ENCODE peak calls at places on chromosomes 1 and 21, in five cellular contexts. One of them, this sample, is unnamed. For H3K9me2 and H3K27me3, the result is how much of the 10 kb centered on the place peaks cover.

GRCh38 chr1:24126023-24126671 is 14.2 kb upstream of the MYOM3 start:
- DNase-seq in HCT116: no peak
- DNase-seq in GM23248: peak
- DNase-seq in MM.1S: no peak
- DNase-seq in PC-9: no peak
- DNase-seq in this sample: no peak

GRCh38 chr1:7358346-7358745 is 412.8 kb upstream of the VAMP3 start:
- DNase-seq in HCT116: no peak
- DNase-seq in GM23248: no peak
- DNase-seq in MM.1S: no peak
- DNase-seq in PC-9: no peak
- DNase-seq in this sample: no peak

GRCh38 chr1:33332357-33332789 is 11.5 kb upstream of the A3GALT2 start:
- DNase-seq in HCT116: no peak
- DNase-seq in GM23248: peak
- DNase-seq in MM.1S: no peak
- DNase-seq in PC-9: no peak
- DNase-seq in this sample: no peak

GRCh38 chr1:22829001-22829989 is 118.7 kb downstream of the EPHB2 start:
- DNase-seq in HCT116: no peak
- DNase-seq in GM23248: peak
- DNase-seq in MM.1S: no peak
- DNase-seq in PC-9: peak
- DNase-seq in this sample: no peak

GRCh38 chr1:166869318-166870099 is 6.6 kb downstream of the TADA1 start:
- DNase-seq in HCT116: no peak
- DNase-seq in GM23248: no peak
- DNase-seq in MM.1S: peak
- DNase-seq in PC-9: no peak
- DNase-seq in this sample: no peak

GRCh38 chr1:3780901-3781300 is 8.4 kb downstream of the SMIM1 start:
- DNase-seq in HCT116: no peak
- DNase-seq in GM23248: no peak
- DNase-seq in MM.1S: no peak
- DNase-seq in PC-9: no peak
- DNase-seq in this sample: no peak

GRCh38 chr21:34835526-34835925 is 166.7 kb downstream of the CLIC6 start:
- DNase-seq in HCT116: no peak
- DNase-seq in GM23248: peak
- DNase-seq in MM.1S: no peak
- DNase-seq in PC-9: no peak
- DNase-seq in this sample: no peak

GRCh38 chr1:156726549-156727226 is 1.6 kb upstream of the METTL25B start:
- DNase-seq in HCT116: peak
- DNase-seq in GM23248: peak
- DNase-seq in MM.1S: peak
- DNase-seq in PC-9: peak
- DNase-seq in this sample: peak

GRCh38 chr1:8090241-8090702 is 64.2 kb upstream of the ERRFI1 start:
- DNase-seq in HCT116: no peak
- DNase-seq in GM23248: peak
- DNase-seq in MM.1S: no peak
- DNase-seq in PC-9: no peak
- DNase-seq in this sample: no peak

DNA sequence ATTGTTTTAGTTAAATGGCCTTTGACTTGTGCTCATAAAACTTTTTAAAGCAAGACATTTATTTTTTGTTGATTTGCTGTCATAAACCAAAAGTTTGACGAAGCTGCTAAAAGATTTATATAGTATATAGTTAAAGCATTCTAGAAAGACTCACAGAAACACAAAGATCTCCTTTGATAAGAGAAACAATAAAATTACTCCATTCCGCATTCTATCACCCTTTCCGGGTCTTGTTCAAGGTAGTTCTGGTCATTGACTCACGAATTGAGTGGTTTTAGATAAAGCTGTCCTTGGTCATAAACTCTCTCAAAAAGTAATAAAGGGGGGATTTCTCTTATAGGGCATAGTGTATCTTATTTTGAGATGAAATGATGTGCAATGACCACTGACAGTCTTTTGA is 1010.5 kb upstream of the NCAM2 start:
- DNase-seq in HCT116: no peak
- DNase-seq in GM23248: no peak
- DNase-seq in MM.1S: no peak
- DNase-seq in PC-9: no peak
- DNase-seq in this sample: no peak
- H3K9me2 ChIP-seq in HCT116: under half
- H3K9me2 ChIP-seq in GM23248: under half
- H3K9me2 ChIP-seq in MM.1S: under half
- H3K9me2 ChIP-seq in PC-9: under half
- H3K9me2 ChIP-seq in this sample: under half

GRCh38 chr1:53736290-53736689 is 2.7 kb downstream of the GLIS1 start:
- DNase-seq in HCT116: no peak
- DNase-seq in GM23248: no peak
- DNase-seq in MM.1S: no peak
- DNase-seq in PC-9: no peak
- DNase-seq in this sample: no peak

GRCh38 chr1:53733975-53734649 is 4.9 kb downstream of the GLIS1 start:
- DNase-seq in HCT116: no peak
- DNase-seq in GM23248: peak
- DNase-seq in MM.1S: no peak
- DNase-seq in PC-9: no peak
- DNase-seq in this sample: no peak

GRCh38 chr1:53735681-53736080 is 3.3 kb downstream of the GLIS1 start:
- DNase-seq in HCT116: no peak
- DNase-seq in GM23248: no peak
- DNase-seq in MM.1S: peak
- DNase-seq in PC-9: no peak
- DNase-seq in this sample: no peak

GRCh38 chr1:53734650-53735211 is 4.2 kb downstream of the GLIS1 start:
- DNase-seq in HCT116: no peak
- DNase-seq in GM23248: peak
- DNase-seq in MM.1S: peak
- DNase-seq in PC-9: no peak
- DNase-seq in this sample: no peak

DNA sequence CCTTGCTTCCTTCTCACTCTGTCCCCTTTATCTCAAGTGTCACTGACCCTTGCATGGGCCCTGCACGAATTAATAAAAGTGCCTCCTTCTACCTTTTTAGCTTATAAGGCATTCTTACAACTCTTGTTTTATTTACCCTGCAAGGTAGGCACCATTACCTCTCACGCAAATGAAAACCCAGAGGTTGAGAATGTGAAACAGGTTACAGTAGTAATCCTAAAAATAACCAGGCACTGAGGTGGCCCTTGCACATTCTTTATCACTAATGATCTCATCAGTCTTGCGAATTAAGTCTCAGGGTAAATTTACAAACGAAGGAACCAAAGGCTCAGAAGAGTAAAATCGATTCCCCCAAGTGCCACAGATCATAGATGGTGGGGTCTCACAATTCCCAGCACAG is 3.7 kb downstream of the GLIS1 start:
- DNase-seq in HCT116: no peak
- DNase-seq in GM23248: no peak
- DNase-seq in MM.1S: peak
- DNase-seq in PC-9: no peak
- DNase-seq in this sample: no peak
- H3K27me3 ChIP-seq in HCT116: under half
- H3K27me3 ChIP-seq in GM23248: under half
- H3K27me3 ChIP-seq in MM.1S: under half
- H3K27me3 ChIP-seq in PC-9: half or more
- H3K27me3 ChIP-seq in this sample: under half

GRCh38 chr1:181608951-181609350 is 125.6 kb downstream of the CACNA1E start:
- DNase-seq in HCT116: no peak
- DNase-seq in GM23248: no peak
- DNase-seq in MM.1S: no peak
- DNase-seq in PC-9: no peak
- DNase-seq in this sample: no peak

GRCh38 chr1:181603735-181604410 is 120.6 kb downstream of the CACNA1E start:
- DNase-seq in HCT116: no peak
- DNase-seq in GM23248: no peak
- DNase-seq in MM.1S: no peak
- DNase-seq in PC-9: no peak
- DNase-seq in this sample: no peak

GRCh38 chr1:181604482-181604881 is 121.2 kb downstream of the CACNA1E start:
- DNase-seq in HCT116: no peak
- DNase-seq in GM23248: no peak
- DNase-seq in MM.1S: no peak
- DNase-seq in PC-9: no peak
- DNase-seq in this sample: no peak

GRCh38 chr1:181608386-181608785 is 125.1 kb downstream of the CACNA1E start:
- DNase-seq in HCT116: no peak
- DNase-seq in GM23248: no peak
- DNase-seq in MM.1S: no peak
- DNase-seq in PC-9: no peak
- DNase-seq in this sample: no peak

GRCh38 chr1:181607524-181607923 is 124.2 kb downstream of the CACNA1E start:
- DNase-seq in HCT116: no peak
- DNase-seq in GM23248: no peak
- DNase-seq in MM.1S: no peak
- DNase-seq in PC-9: no peak
- DNase-seq in this sample: no peak
- H3K9me2 ChIP-seq in HCT116: under half
- H3K9me2 ChIP-seq in GM23248: under half
- H3K9me2 ChIP-seq in MM.1S: under half
- H3K9me2 ChIP-seq in PC-9: under half
- H3K9me2 ChIP-seq in this sample: under half

DNA sequence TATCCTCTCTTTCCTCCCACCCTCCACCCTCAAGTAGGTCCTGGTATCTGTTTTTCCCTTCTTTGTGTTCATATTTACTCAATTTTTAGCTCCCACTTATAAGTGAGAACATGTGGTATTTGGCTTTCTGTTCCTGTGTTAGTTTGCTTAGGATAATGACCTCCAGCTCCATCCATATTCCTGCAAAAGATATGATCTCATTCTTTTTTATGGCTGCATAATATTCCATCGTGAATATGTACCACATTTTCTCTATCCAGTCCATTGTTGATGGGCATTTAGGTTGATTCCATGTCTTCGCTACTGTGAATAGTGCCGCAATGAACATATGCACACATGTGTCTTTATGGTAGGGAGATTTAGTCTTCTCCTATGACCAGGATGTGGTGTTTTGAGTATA is 14.5 kb downstream of the OLIG2 start:
- DNase-seq in HCT116: no peak
- DNase-seq in GM23248: no peak
- DNase-seq in MM.1S: no peak
- DNase-seq in PC-9: no peak
- DNase-seq in this sample: no peak
- H3K27me3 ChIP-seq in HCT116: under half
- H3K27me3 ChIP-seq in GM23248: under half
- H3K27me3 ChIP-seq in MM.1S: under half
- H3K27me3 ChIP-seq in PC-9: under half
- H3K27me3 ChIP-seq in this sample: under half

GRCh38 chr1:114040273-114041043 is 61.2 kb downstream of the OLFML3 start:
- DNase-seq in HCT116: no peak
- DNase-seq in GM23248: peak
- DNase-seq in MM.1S: no peak
- DNase-seq in PC-9: no peak
- DNase-seq in this sample: no peak

GRCh38 chr1:114037503-114037890 is 58.2 kb downstream of the OLFML3 start:
- DNase-seq in HCT116: no peak
- DNase-seq in GM23248: no peak
- DNase-seq in MM.1S: no peak
- DNase-seq in PC-9: no peak
- DNase-seq in this sample: no peak

GRCh38 chr1:114037952-114038867 is 58.9 kb downstream of the OLFML3 start:
- DNase-seq in HCT116: no peak
- DNase-seq in GM23248: no peak
- DNase-seq in MM.1S: no peak
- DNase-seq in PC-9: no peak
- DNase-seq in this sample: no peak

DNA sequence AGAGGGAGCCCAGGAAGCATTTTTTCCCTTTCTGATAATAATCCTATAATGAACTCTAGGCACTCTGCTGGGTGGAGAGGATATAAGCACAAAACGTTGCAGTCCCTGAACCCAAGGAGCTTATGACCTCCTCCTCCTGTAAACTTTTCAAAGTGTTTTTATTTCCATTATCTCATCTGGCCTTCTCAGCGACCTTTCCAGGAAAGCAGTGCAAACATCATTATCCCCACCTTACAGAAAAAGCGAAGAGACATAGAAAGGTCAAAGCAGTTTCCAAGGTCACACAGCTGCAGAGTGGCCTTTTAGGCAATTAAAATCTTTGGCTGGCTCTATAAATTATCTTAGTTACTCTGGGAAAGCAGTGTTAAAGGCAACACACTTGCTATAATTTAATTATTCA is 63.8 kb downstream of the OLFML3 start:
- DNase-seq in HCT116: no peak
- DNase-seq in GM23248: no peak
- DNase-seq in MM.1S: no peak
- DNase-seq in PC-9: no peak
- DNase-seq in this sample: no peak
- H3K9me2 ChIP-seq in HCT116: under half
- H3K9me2 ChIP-seq in GM23248: under half
- H3K9me2 ChIP-seq in MM.1S: under half
- H3K9me2 ChIP-seq in PC-9: under half
- H3K9me2 ChIP-seq in this sample: under half

DNA sequence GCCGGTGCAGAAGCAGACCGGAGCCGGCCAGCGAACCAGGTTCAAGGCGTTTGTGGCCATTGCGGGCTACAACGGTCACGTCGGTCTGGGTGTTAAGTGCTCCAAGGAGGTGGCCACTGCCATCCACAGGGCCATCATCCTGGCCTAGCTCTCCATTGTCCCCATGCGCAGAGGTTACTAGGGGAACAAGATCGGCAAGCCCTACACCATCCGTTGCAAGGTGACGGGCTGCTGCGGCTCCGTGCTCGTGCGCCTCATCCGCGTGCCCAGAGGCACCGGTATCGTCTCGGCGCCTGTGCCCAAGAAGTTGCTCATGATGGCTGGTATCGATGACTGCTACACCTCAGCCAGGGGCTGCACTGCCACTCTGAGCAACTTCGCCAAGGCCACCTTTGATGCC is 38.1 kb downstream of the LRRC52 start:
- DNase-seq in HCT116: no peak
- DNase-seq in GM23248: no peak
- DNase-seq in MM.1S: no peak
- DNase-seq in PC-9: no peak
- DNase-seq in this sample: no peak
- H3K27me3 ChIP-seq in HCT116: under half
- H3K27me3 ChIP-seq in GM23248: under half
- H3K27me3 ChIP-seq in MM.1S: under half
- H3K27me3 ChIP-seq in PC-9: under half
- H3K27me3 ChIP-seq in this sample: under half

DNA sequence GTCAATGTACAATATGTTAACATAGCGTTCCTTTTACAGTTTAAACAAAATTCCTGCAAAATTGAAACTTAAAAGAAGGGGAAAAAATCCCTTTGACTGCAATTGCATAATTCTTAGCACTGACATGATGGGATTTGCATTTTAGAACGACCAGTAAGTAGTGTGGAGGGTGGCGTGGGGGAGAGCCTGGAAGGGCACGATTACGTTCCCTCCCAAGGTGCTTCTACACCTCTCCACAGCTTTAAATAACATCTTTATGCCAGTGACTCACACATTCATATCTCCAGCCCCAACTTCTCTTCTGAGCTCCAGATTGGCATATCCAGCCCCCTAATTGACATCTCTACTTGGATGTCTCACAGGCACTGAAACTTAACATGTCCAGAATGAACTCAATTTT is 64.3 kb downstream of the OLFML3 start:
- DNase-seq in HCT116: no peak
- DNase-seq in GM23248: no peak
- DNase-seq in MM.1S: no peak
- DNase-seq in PC-9: no peak
- DNase-seq in this sample: no peak
- H3K9me2 ChIP-seq in HCT116: under half
- H3K9me2 ChIP-seq in GM23248: under half
- H3K9me2 ChIP-seq in MM.1S: under half
- H3K9me2 ChIP-seq in PC-9: under half
- H3K9me2 ChIP-seq in this sample: under half